ENCODE peak calls at places on chromosomes 1 and 21, in six cellular contexts. B is H1, N is PC-9, R is fibroblast of mammary gland, C is bronchial epithelial cell, A is lung. U is an unnamed sample.

GRCh38 chr1:34985063-34985770 is at the start of gene TMEM35B:
- DNase-seq in A (peak), B (no peak), R (peak), C (no peak), N (no peak), U (no peak)

GRCh38 chr1:183023601-183024351 is 556 bp downstream of the LAMC1 start:
- DNase-seq in R (peak), C (peak), A (peak), B (no peak), N (peak), U (peak)

GRCh38 chr21:41219498-41220207 is 51.7 kb downstream of the BACE2 start:
- DNase-seq in N (peak), C (peak), B (no peak), R (no peak), A (no peak), U (peak)

GRCh38 chr21:42574234-42575027 is 60.8 kb downstream of the SLC37A1 start:
- DNase-seq in A (no peak), C (no peak), R (peak), B (no peak), N (no peak), U (no peak)

GRCh38 chr1:59685101-59685500 is 129.6 kb upstream of the HOOK1 start:
- DNase-seq in N (no peak), B (no peak), A (no peak), C (no peak), R (no peak), U (no peak)

GRCh38 chr1:57620589-57620988 is 196.7 kb upstream of the DAB1 start:
- DNase-seq in A (no peak), N (no peak), B (no peak), C (no peak), R (no peak), U (no peak)

GRCh38 chr1:166937329-166937728 is 38.0 kb downstream of the ILDR2 start:
- DNase-seq in B (no peak), A (no peak), N (no peak), R (no peak), C (no peak), U (no peak)

GRCh38 chr1:208207388-208208131 is 36.6 kb downstream of the PLXNA2 start:
- DNase-seq in B (no peak), C (peak), R (peak), A (peak), N (no peak), U (no peak)

GRCh38 chr1:158117854-158118691 is 62.6 kb upstream of the CD1D start:
- DNase-seq in N (no peak), C (peak), R (peak), A (no peak), B (peak), U (no peak)

GRCh38 chr1:100415217-100415778 is 63.0 kb downstream of the CDC14A start:
- DNase-seq in A (no peak), R (no peak), N (peak), C (peak), B (no peak), U (peak)

GRCh38 chr1:198220428-198220827 is 63.6 kb downstream of the NEK7 start:
- DNase-seq in N (peak), B (no peak), A (no peak), R (peak), C (peak), U (peak)

GRCh38 chr1:175890958-175891357 is 147.6 kb upstream of the TNR start:
- DNase-seq in N (no peak), R (no peak), C (no peak), A (no peak), B (no peak), U (no peak)

GRCh38 chr1:43549921-43550597 is 19.4 kb downstream of the PTPRF start:
- DNase-seq in C (peak), N (peak), R (no peak), B (peak), A (peak), U (peak)

GRCh38 chr1:38444770-38445442 is 398.3 kb upstream of the POU3F1 start:
- DNase-seq in A (no peak), R (no peak), N (no peak), B (no peak), C (no peak), U (no peak)

GRCh38 chr1:54795100-54795665 is 5.9 kb downstream of the TTC22 start:
- DNase-seq in B (no peak), R (no peak), C (no peak), N (peak), A (no peak), U (no peak)

GRCh38 chr1:4603317-4604110 is 50.9 kb upstream of the AJAP1 start:
- DNase-seq in C (peak), R (no peak), B (no peak), N (no peak), A (no peak), U (no peak)

GRCh38 chr1:172496678-172497077 is 36.3 kb upstream of the SUCO start:
- DNase-seq in N (no peak), B (no peak), A (no peak), R (no peak), C (no peak), U (no peak)

GRCh38 chr1:108082006-108082405 is 117.0 kb upstream of the VAV3 start:
- DNase-seq in A (no peak), B (no peak), N (no peak), R (peak), C (no peak), U (no peak)

GRCh38 chr21:19245188-19245580 is 841.6 kb upstream of the TMPRSS15 start:
- DNase-seq in R (no peak), A (no peak), N (no peak), C (no peak), B (no peak), U (no peak)

GRCh38 chr1:177185209-177185608 is 14.5 kb downstream of the BRINP2 start:
- DNase-seq in R (peak), C (peak), A (no peak), N (no peak), B (no peak), U (no peak)

GRCh38 chr1:194102607-194103006 is 916.2 kb upstream of the B3GALT2 start:
- DNase-seq in N (no peak), R (no peak), B (no peak), C (no peak), A (no peak), U (peak)

GRCh38 chr1:115284209-115284608 is 53.8 kb downstream of the NGF start:
- DNase-seq in N (no peak), R (no peak), A (no peak), C (no peak), B (no peak), U (no peak)

GRCh38 chr21:34889287-34889536 is 159.9 kb downstream of the RUNX1 start:
- DNase-seq in B (no peak), A (peak), C (peak), N (no peak), R (peak), U (no peak)

GRCh38 chr1:51515982-51516638 is 3.0 kb downstream of the EPS15 start:
- DNase-seq in A (no peak), C (no peak), N (no peak), R (no peak), B (no peak), U (no peak)

GRCh38 chr1:48889088-48889487 is 112.4 kb upstream of the BEND5 start:
- DNase-seq in C (no peak), B (no peak), N (no peak), R (no peak), A (no peak), U (no peak)

GRCh38 chr21:25350056-25350455 is 257.2 kb downstream of the MRPL39 start:
- DNase-seq in N (no peak), C (no peak), R (peak), B (no peak), A (no peak), U (no peak)

GRCh38 chr1:10152709-10153284 is 57.6 kb upstream of the KIF1B start:
- DNase-seq in N (no peak), R (peak), A (no peak), B (no peak), C (peak), U (peak)

GRCh38 chr1:8831329-8831728 is 13.9 kb upstream of the RERE start:
- DNase-seq in R (no peak), A (no peak), C (no peak), B (no peak), N (no peak), U (no peak)
- TF ChIP-seq CTCF in R (peak), A (no peak), C (no peak), B (peak), N (peak), U (no peak)

GRCh38 chr21:37006243-37006520 is 320 bp upstream of the RIPPLY3 start:
- DNase-seq in B (no peak), C (no peak), N (no peak), A (no peak), R (no peak), U (no peak)
- H3K4me3 ChIP-seq in B (peak), C (peak), N (no peak), A (peak), R (peak), U (peak)

GRCh38 chr21:37060296-37060695 is 12.6 kb downstream of the PIGP start:
- DNase-seq in R (peak), A (peak), B (peak), C (peak), N (peak), U (no peak)
- TF ChIP-seq CTCF in R (peak), A (no peak), B (no peak), C (peak), N (no peak), U (no peak)

GRCh38 chr1:33342041-33342723 is 21.3 kb upstream of the A3GALT2 start:
- DNase-seq in C (peak), A (peak), R (peak), B (peak), N (peak), U (peak)
- H3K4me3 ChIP-seq in C (no peak), A (no peak), R (peak), B (no peak), N (peak), U (peak)

GRCh38 chr1:159945483-159946241 is at the start of gene IGSF9:
- DNase-seq in B (peak), R (peak), C (peak), N (peak), A (peak), U (peak)
- TF ChIP-seq CTCF in B (peak), R (no peak), C (peak), N (peak), A (peak), U (peak)

DNA sequence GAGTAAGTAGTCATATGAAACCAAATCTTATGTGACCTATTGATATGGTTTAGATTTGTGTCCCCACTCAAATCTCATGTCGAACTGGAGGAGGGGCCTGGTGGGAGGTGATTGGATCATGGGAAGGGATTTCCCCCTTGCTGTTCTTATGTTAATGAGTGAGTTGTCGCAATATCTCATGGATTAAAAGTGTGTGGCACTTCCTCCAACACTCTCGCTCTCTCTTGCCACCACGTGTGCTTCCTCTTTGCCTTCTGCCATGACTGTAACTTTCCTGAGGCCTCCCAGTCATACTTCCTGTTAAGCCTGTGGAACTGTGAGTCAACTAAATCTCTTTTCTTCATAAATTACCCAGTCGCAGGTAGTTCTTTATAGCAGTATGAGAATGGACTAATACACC is 241.2 kb downstream of the RGS7 start:
- DNase-seq in B (no peak), C (no peak), A (no peak), N (no peak), R (no peak), U (no peak)
- H3K4me3 ChIP-seq in B (no peak), C (no peak), A (no peak), N (no peak), R (no peak), U (no peak)

DNA sequence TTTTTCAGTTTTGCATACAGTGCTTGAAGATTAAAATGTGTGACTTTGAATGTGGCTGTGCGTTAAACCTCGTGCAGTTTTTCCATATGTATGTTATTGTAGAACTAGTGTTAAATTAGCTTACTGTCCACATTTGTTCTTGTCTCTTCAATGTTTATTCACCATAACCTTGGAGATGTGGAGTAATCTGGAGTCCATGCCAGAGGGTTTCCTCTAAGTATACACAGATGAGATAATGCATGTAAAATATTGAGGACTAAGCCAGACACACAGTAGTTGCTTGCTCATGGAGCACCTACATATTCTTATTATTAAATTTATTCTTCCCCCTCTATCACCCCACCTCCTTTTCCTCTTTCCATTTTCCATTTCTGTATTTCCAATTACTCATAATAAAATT is 7.7 kb upstream of the GIPC2 start:
- DNase-seq in N (no peak), A (no peak), C (no peak), B (no peak), R (peak), U (peak)
- TF ChIP-seq CTCF in N (no peak), A (no peak), C (no peak), B (no peak), R (no peak), U (no peak)